ENCODE peak calls at places on chromosomes 1 and 21, in eight cellular contexts. K is H9; W is fibroblast of lung; Z is GM12878; Q is pancreas; E is CD4-positive, alpha-beta T cell; S is small intestine; X is tibial nerve. O is an unnamed sample. For H3K9me3, the result is how much of the 10 kb centered on the place peaks cover.

GRCh38 chr1:26784023-26784871 is 3.5 kb upstream of the PIGV start:
- DNase-seq in K (peak), W (peak), Z (no peak), Q (peak), E (no peak), S (peak), X (peak), O (no peak)

GRCh38 chr1:101587749-101588148 is 350.9 kb downstream of the S1PR1 start:
- DNase-seq in K (no peak), W (peak), Z (no peak), Q (peak), E (no peak), S (peak), X (peak), O (no peak)

GRCh38 chr1:199152676-199153075 is 513.8 kb downstream of the PTPRC start:
- DNase-seq in K (no peak), W (no peak), Z (no peak), Q (no peak), E (no peak), S (no peak), X (no peak), O (no peak)

GRCh38 chr1:16145030-16145987 is 10.6 kb downstream of the EPHA2 start:
- DNase-seq in K (peak), W (peak), Z (no peak), Q (peak), E (no peak), S (peak), X (no peak), O (no peak)

GRCh38 chr1:170929412-170929834 is 5.9 kb upstream of the MROH9 start:
- DNase-seq in K (no peak), W (no peak), Z (no peak), Q (no peak), E (no peak), S (no peak), X (no peak), O (no peak)

GRCh38 chr1:117671781-117672501 is 66.1 kb downstream of the TENT5C start:
- DNase-seq in K (peak), W (no peak), Z (no peak), Q (peak), E (no peak), S (peak), X (peak), O (no peak)

GRCh38 chr1:46519209-46519608 is 29.6 kb downstream of the DMBX1 start:
- DNase-seq in K (no peak), W (no peak), Z (no peak), Q (no peak), E (no peak), S (no peak), X (no peak), O (no peak)

GRCh38 chr21:23016617-23017016 is 2018.4 kb downstream of the NCAM2 start:
- DNase-seq in K (peak), W (no peak), Z (no peak), Q (no peak), E (no peak), S (no peak), X (no peak), O (no peak)

GRCh38 chr1:19596065-19596718 is 47.9 kb upstream of the NBL1 start:
- DNase-seq in K (no peak), W (no peak), Z (no peak), Q (no peak), E (no peak), S (peak), X (no peak), O (no peak)

GRCh38 chr1:180181996-180182675 is 27.5 kb downstream of the QSOX1 start:
- DNase-seq in K (no peak), W (no peak), Z (no peak), Q (no peak), E (no peak), S (no peak), X (no peak), O (no peak)

GRCh38 chr1:245688536-245689453 is 534.0 kb downstream of the KIF26B start:
- DNase-seq in K (peak), W (no peak), Z (no peak), Q (no peak), E (no peak), S (no peak), X (no peak), O (no peak)

GRCh38 chr1:80882552-80882951 is 918.2 kb upstream of the ADGRL2 start:
- DNase-seq in K (no peak), W (peak), Z (no peak), Q (no peak), E (no peak), S (peak), X (no peak), O (no peak)

GRCh38 chr1:51517361-51518032 is 1.6 kb downstream of the EPS15 start:
- DNase-seq in K (no peak), W (peak), Z (no peak), Q (no peak), E (no peak), S (peak), X (no peak), O (no peak)

GRCh38 chr1:169809370-169810095 is 14.8 kb upstream of the METTL18 start:
- DNase-seq in K (no peak), W (peak), Z (no peak), Q (no peak), E (no peak), S (peak), X (no peak), O (no peak)

GRCh38 chr1:108669679-108670078 is 8.8 kb upstream of the HENMT1 start:
- DNase-seq in K (no peak), W (no peak), Z (no peak), Q (no peak), E (no peak), S (no peak), X (no peak), O (no peak)

GRCh38 chr1:152870831-152871730 is 7.0 kb upstream of the SMCP start:
- DNase-seq in K (peak), W (peak), Z (no peak), Q (no peak), E (no peak), S (no peak), X (no peak), O (no peak)

GRCh38 chr1:17617787-17618557 is 78.5 kb downstream of the ARHGEF10L start:
- DNase-seq in K (no peak), W (peak), Z (no peak), Q (no peak), E (no peak), S (no peak), X (peak), O (no peak)

GRCh38 chr1:88274431-88274830 is 409.6 kb upstream of the PKN2 start:
- DNase-seq in K (no peak), W (no peak), Z (no peak), Q (no peak), E (no peak), S (no peak), X (no peak), O (no peak)

GRCh38 chr1:213507472-213508223 is 456.6 kb downstream of the RPS6KC1 start:
- DNase-seq in K (no peak), W (no peak), Z (no peak), Q (no peak), E (no peak), S (no peak), X (no peak), O (no peak)

GRCh38 chr1:211553549-211553948 is 25.4 kb downstream of the SLC30A1 start:
- DNase-seq in K (no peak), W (no peak), Z (no peak), Q (no peak), E (no peak), S (no peak), X (no peak), O (no peak)

GRCh38 chr1:247118946-247119446 is 14.8 kb upstream of the ZNF669 start:
- DNase-seq in K (peak), W (peak), Z (no peak), Q (no peak), E (no peak), S (no peak), X (no peak), O (no peak)

GRCh38 chr21:23951251-23951650 is 1656.0 kb downstream of the MRPL39 start:
- DNase-seq in K (no peak), W (peak), Z (no peak), Q (no peak), E (no peak), S (no peak), X (no peak), O (no peak)

GRCh38 chr1:12167493-12168429 is 970 bp downstream of the TNFRSF1B start:
- DNase-seq in K (no peak), W (no peak), Z (no peak), Q (no peak), E (no peak), S (no peak), X (no peak), O (no peak)

GRCh38 chr1:7474786-7475502 is 296.2 kb upstream of the VAMP3 start:
- DNase-seq in K (no peak), W (no peak), Z (no peak), Q (no peak), E (no peak), S (no peak), X (no peak), O (no peak)

GRCh38 chr1:2957329-2957728 is 63.9 kb upstream of the ACTRT2 start:
- DNase-seq in K (no peak), W (no peak), Z (no peak), Q (no peak), E (no peak), S (no peak), X (no peak), O (no peak)

GRCh38 chr1:2956571-2956970 is 64.7 kb upstream of the ACTRT2 start:
- DNase-seq in K (no peak), W (no peak), Z (no peak), Q (no peak), E (no peak), S (no peak), X (no peak), O (no peak)

GRCh38 chr1:2953688-2954285 is 67.5 kb upstream of the ACTRT2 start:
- DNase-seq in K (no peak), W (no peak), Z (no peak), Q (no peak), E (no peak), S (no peak), X (no peak), O (no peak)

GRCh38 chr1:2952992-2953391 is 68.3 kb upstream of the ACTRT2 start:
- DNase-seq in K (no peak), W (no peak), Z (no peak), Q (no peak), E (no peak), S (no peak), X (no peak), O (no peak)

GRCh38 chr1:2955652-2956051 is 65.6 kb upstream of the ACTRT2 start:
- DNase-seq in K (no peak), W (no peak), Z (no peak), Q (no peak), E (no peak), S (no peak), X (no peak), O (no peak)
- H3K9me3 ChIP-seq in K (half or more), W (under half), Z (under half), Q (under half), E (under half), S (under half), X (under half), O (under half)

DNA sequence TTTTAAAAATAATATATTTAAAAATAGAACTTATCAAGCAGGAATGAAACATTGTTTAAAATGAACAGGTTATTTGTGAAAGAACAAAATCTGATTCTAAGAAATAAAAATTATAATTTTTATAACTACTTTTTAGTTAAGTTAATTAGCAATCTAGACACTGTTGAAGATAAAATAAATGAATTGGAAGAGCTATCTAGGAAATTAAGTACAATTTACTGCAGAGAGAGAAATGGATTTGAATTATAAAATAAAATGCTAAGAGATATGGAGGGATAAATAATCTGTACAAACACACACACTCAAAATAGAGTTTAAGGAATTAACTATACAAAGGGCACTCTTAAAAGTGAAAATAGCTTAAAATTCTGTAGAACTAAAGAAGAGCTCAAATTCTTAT is 1123.1 kb downstream of the PLA2G4A start:
- DNase-seq in K (no peak), W (no peak), Z (no peak), Q (no peak), E (no peak), S (no peak), X (no peak), O (no peak)
- H3K9me3 ChIP-seq in K (under half), W (under half), Z (under half), Q (under half), E (under half), S (under half), X (under half), O (under half)

GRCh38 chr1:23869818-23870217 is 1.7 kb upstream of the FUCA1 start:
- DNase-seq in K (no peak), W (no peak), Z (no peak), Q (no peak), E (no peak), S (no peak), X (no peak), O (no peak)

GRCh38 chr1:23872421-23872820 is 4.3 kb upstream of the FUCA1 start:
- DNase-seq in K (no peak), W (no peak), Z (no peak), Q (no peak), E (no peak), S (no peak), X (no peak), O (no peak)

GRCh38 chr1:23878668-23879067 is 10.6 kb upstream of the FUCA1 start:
- DNase-seq in K (no peak), W (no peak), Z (no peak), Q (no peak), E (no peak), S (no peak), X (no peak), O (no peak)

GRCh38 chr1:23879809-23880208 is 11.7 kb upstream of the FUCA1 start:
- DNase-seq in K (no peak), W (no peak), Z (no peak), Q (no peak), E (no peak), S (no peak), X (no peak), O (no peak)

GRCh38 chr1:23875382-23875781 is 7.3 kb upstream of the FUCA1 start:
- DNase-seq in K (no peak), W (no peak), Z (no peak), Q (no peak), E (no peak), S (no peak), X (no peak), O (no peak)
- H3K9me3 ChIP-seq in K (under half), W (under half), Z (under half), Q (under half), E (under half), S (under half), X (under half), O (under half)

GRCh38 chr21:26389971-26390641 is 183.0 kb downstream of the CYYR1 start:
- DNase-seq in K (no peak), W (peak), Z (no peak), Q (no peak), E (no peak), S (no peak), X (no peak), O (no peak)
- H3K9me3 ChIP-seq in K (under half), W (under half), Z (under half), Q (under half), E (under half), S (under half), X (under half), O (under half)

DNA sequence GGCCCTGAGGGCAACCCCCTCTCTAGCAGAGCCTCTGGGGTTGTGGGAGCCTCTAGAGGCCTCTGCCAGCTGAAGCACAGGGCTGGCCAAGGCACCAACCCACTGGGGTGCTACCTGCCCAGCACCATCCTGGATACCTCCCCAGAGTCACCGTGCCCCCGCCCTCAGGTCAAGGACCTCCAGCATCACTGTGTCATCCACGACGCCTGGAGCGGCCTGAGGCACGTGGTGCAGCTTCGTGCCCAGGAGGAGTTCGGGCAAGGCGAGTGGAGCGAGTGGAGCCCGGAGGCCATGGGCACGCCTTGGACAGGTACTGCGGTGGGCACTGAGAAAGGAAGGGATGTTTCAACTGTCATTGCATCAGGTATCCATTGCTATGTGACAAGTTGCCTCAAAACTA is 30.7 kb downstream of the IL6R start:
- DNase-seq in K (no peak), W (no peak), Z (no peak), Q (no peak), E (no peak), S (no peak), X (no peak), O (no peak)
- H3K9me3 ChIP-seq in K (under half), W (under half), Z (under half), Q (under half), E (under half), S (under half), X (under half), O (under half)

DNA sequence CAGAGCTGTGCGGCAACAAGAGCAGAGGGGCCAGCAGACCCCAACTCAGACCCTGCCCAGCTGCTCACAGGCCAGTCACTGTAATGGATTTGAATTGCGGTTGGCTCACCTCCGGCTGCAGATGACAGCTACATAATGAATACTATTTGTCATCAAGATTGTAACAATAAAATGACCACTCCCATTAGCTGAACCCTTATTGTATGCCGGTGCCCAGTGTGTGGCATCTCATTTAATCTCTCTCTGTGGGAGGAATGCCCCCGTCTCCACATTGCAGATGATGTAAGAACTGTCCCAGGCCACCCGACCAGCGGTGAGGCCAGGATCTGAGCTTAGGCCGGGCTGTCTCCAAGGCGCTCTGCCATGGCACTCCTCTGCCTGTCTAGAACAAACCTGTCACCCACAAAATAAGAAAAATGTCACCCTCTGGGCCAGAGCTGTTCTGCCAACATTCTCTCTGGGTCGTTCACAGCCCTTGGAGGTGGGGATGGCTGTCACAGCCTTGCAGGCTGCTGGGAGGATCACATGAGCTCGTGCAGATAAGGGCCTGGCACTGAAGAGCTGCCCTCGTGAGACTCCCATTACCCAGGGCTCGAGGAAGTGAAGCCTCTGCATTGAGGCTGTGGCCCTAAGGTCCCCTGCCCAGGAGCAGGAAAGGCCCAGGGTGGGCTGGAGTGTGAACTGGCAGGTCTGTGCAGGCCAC is 52.7 kb downstream of the ECE1 start:
- DNase-seq in K (no peak), W (no peak), Z (no peak), Q (peak), E (no peak), S (no peak), X (no peak), O (no peak)
- H3K9me3 ChIP-seq in K (under half), W (under half), Z (under half), Q (under half), E (under half), S (under half), X (under half), O (under half)